ENCODE peak calls at places on chromosome 3, in eight cellular contexts. N is Right ventricle myocardium superior; L is hepatocyte; Q is stimulated activated CD8-positive, alpha-beta memory T cell treated with anti-CD3 and anti-CD28 coated beads, Interleukin-12 subunit alpha, Interleukin-12 subunit beta, amount 100 ng/mL, for 4 hours; F is amniotic stem cell; E is GM20000; U is cardiac septum; Y is non-pigmented ciliary epithelial cell. M is an unnamed sample.
A peak's percentile ranks its signal among the peaks of the same experiment; 100 is the strongest.

GRCh38 chr3:113516115-113516505 is 1.2 kb upstream of the SPICE1 start:
- DNase-seq in F (no peak), Y (no peak), U (no peak), Q (no peak), E (no peak), N (no peak), L (no peak), M (no peak)

GRCh38 chr3:148006508-148006907 is 597.3 kb downstream of the ZIC1 start:
- DNase-seq in L (peak; percentile 9), N (no peak), Y (peak; percentile 78), U (no peak), E (no peak), F (no peak), Q (no peak), M (no peak)

GRCh38 chr3:173584093-173584833 is 186.7 kb downstream of the NLGN1 start:
- DNase-seq in N (no peak), L (peak; percentile 62), Y (no peak), U (no peak), F (peak; percentile 4), Q (no peak), E (peak; percentile 6), M (no peak)

GRCh38 chr3:114879059-114880031 is 267.7 kb downstream of the ZBTB20 start:
- DNase-seq in F (peak; percentile 11), U (no peak), Q (no peak), Y (peak; percentile 38), L (no peak), N (no peak), E (peak; percentile 13), M (no peak)

GRCh38 chr3:127135241-127136023 is 57.5 kb upstream of the PRR23E start:
- DNase-seq in L (peak; percentile 56), E (no peak), Y (no peak), Q (no peak), F (no peak), U (peak; percentile 75), N (peak; percentile 57), M (no peak)

GRCh38 chr3:181567446-181568075 is 144.2 kb upstream of the SOX2 start:
- DNase-seq in E (no peak), L (no peak), N (no peak), U (no peak), Y (no peak), Q (no peak), F (no peak), M (no peak)

GRCh38 chr3:16179771-16180736 is 5.6 kb downstream of the GALNT15 start:
- DNase-seq in N (no peak), E (no peak), U (no peak), Q (no peak), Y (no peak), F (no peak), L (no peak), M (no peak)

GRCh38 chr3:146156060-146156459 is 4.9 kb downstream of the PLOD2 start:
- DNase-seq in Y (no peak), L (no peak), E (no peak), U (no peak), Q (no peak), F (no peak), N (no peak), M (no peak)

GRCh38 chr3:13419356-13420050 is 619 bp downstream of the NUP210 start:
- DNase-seq in N (peak; percentile 68), Y (no peak), U (peak; percentile 84), F (no peak), Q (peak; percentile 51), E (peak; percentile 80), L (peak; percentile 71), M (no peak)

GRCh38 chr3:146491303-146491702 is 21.9 kb upstream of the PLSCR2 start:
- DNase-seq in Q (no peak), F (no peak), E (no peak), L (no peak), N (no peak), U (no peak), Y (no peak), M (no peak)

GRCh38 chr3:16425398-16426057 is 88.0 kb downstream of the RFTN1 start:
- DNase-seq in Q (no peak), U (no peak), Y (no peak), N (no peak), E (no peak), F (no peak), L (no peak), M (no peak)

GRCh38 chr3:16993227-16993626 is 108.5 kb downstream of the PLCL2 start:
- DNase-seq in L (no peak), U (no peak), N (no peak), Y (no peak), F (no peak), E (no peak), Q (no peak), M (no peak)

GRCh38 chr3:66860771-66861170 is 137.3 kb upstream of the KBTBD8 start:
- DNase-seq in F (no peak), E (no peak), L (no peak), N (no peak), Y (no peak), Q (no peak), U (no peak), M (no peak)

GRCh38 chr3:100329800-100330489 is 4.6 kb upstream of the NIT2 start:
- DNase-seq in Y (no peak), Q (no peak), F (no peak), E (no peak), N (no peak), L (no peak), U (no peak), M (no peak)

GRCh38 chr3:176814252-176814651 is 383.0 kb downstream of the TBL1XR1 start:
- DNase-seq in Q (no peak), U (no peak), N (peak; percentile 56), E (peak; percentile 54), F (peak; percentile 16), Y (no peak), L (peak; percentile 81), M (no peak)

GRCh38 chr3:102529452-102529851 is 94.6 kb downstream of the ZPLD1 start:
- DNase-seq in E (no peak), U (no peak), N (no peak), F (no peak), L (peak; percentile 34), Q (no peak), Y (no peak), M (no peak)

GRCh38 chr3:59809750-59810444 is 760.1 kb upstream of the CFAP20DC start:
- DNase-seq in U (no peak), Y (no peak), N (no peak), Q (no peak), L (peak; percentile 12), E (peak; percentile 6), F (no peak), M (no peak)

GRCh38 chr3:149621218-149622005 is 36.4 kb downstream of the WWTR1 start:
- DNase-seq in N (no peak), L (no peak), Y (peak; percentile 82), Q (no peak), U (no peak), E (no peak), F (peak; percentile 63), M (no peak)

GRCh38 chr3:105606052-105606451 is 239.3 kb downstream of the ALCAM start:
- DNase-seq in F (peak; percentile 18), U (no peak), Y (peak; percentile 27), L (no peak), E (no peak), N (no peak), Q (no peak), M (no peak)

GRCh38 chr3:15923640-15924405 is 126.0 kb upstream of the ANKRD28 start:
- DNase-seq in N (no peak), L (no peak), Q (no peak), Y (no peak), U (no peak), F (no peak), E (peak; percentile 7), M (no peak)

GRCh38 chr3:9793161-9793781 is 389 bp downstream of the ARPC4 start:
- DNase-seq in F (peak; percentile 20), L (peak; percentile 67), U (no peak), Q (no peak), N (peak; percentile 44), Y (no peak), E (no peak), M (no peak)

GRCh38 chr3:113070226-113071220 is 79.7 kb downstream of the GTPBP8 start:
- DNase-seq in U (no peak), Y (no peak), N (no peak), L (peak; percentile 23), Q (no peak), E (peak; percentile 36), F (no peak), M (no peak)

GRCh38 chr3:41369838-41370237 is 170.5 kb downstream of the CTNNB1 start:
- DNase-seq in L (no peak), F (no peak), U (no peak), N (no peak), Y (no peak), Q (no peak), E (no peak), M (no peak)

GRCh38 chr3:159922861-159923312 is 65.7 kb upstream of the IL12A start:
- DNase-seq in E (peak; percentile 58), U (no peak), L (no peak), Y (no peak), F (no peak), N (no peak), Q (no peak), M (no peak)

GRCh38 chr3:49512791-49513355 is 41.4 kb upstream of the BSN start:
- DNase-seq in L (no peak), Q (no peak), Y (no peak), U (no peak), E (no peak), F (no peak), N (no peak), M (no peak)

GRCh38 chr3:49703443-49703927 is 14.1 kb downstream of the RNF123 start:
- DNase-seq in E (peak; percentile 92), F (peak; percentile 30), Q (no peak), U (no peak), L (peak; percentile 74), N (peak; percentile 64), Y (no peak), M (no peak)

M was measured in RWPE2.